ENCODE peak calls at places on chromosomes 3 and 15, in four cellular contexts. One of them, this sample, is unnamed.

GRCh38 chr15:36152961-36153360 is 426.5 kb upstream of the CDIN1 start:
- DNase-seq in Right ventricle myocardium inferior: no peak
- DNase-seq in AG09309: no peak
- DNase-seq in WTC11: no peak
- DNase-seq in this sample: no peak

GRCh38 chr3:20462723-20463122 is 276.7 kb upstream of the SGO1 start:
- DNase-seq in Right ventricle myocardium inferior: no peak
- DNase-seq in AG09309: no peak
- DNase-seq in WTC11: no peak
- DNase-seq in this sample: no peak

GRCh38 chr3:10268930-10269329 is 20.7 kb downstream of the TATDN2 start:
- DNase-seq in Right ventricle myocardium inferior: no peak
- DNase-seq in AG09309: no peak
- DNase-seq in WTC11: no peak
- DNase-seq in this sample: no peak

GRCh38 chr15:60721232-60721576 is 242.3 kb upstream of the ICE2 start:
- DNase-seq in Right ventricle myocardium inferior: no peak
- DNase-seq in AG09309: no peak
- DNase-seq in WTC11: no peak
- DNase-seq in this sample: no peak

GRCh38 chr3:9340450-9341009 is 22.3 kb upstream of the THUMPD3 start:
- DNase-seq in Right ventricle myocardium inferior: no peak
- DNase-seq in AG09309: peak; percentile 52
- DNase-seq in WTC11: no peak
- DNase-seq in this sample: no peak

GRCh38 chr3:88767746-88768145 is 339.7 kb upstream of the EPHA3 start:
- DNase-seq in Right ventricle myocardium inferior: no peak
- DNase-seq in AG09309: no peak
- DNase-seq in WTC11: no peak
- DNase-seq in this sample: no peak

GRCh38 chr15:80820092-80820491 is 40.9 kb downstream of the CEMIP start:
- DNase-seq in Right ventricle myocardium inferior: no peak
- DNase-seq in AG09309: no peak
- DNase-seq in WTC11: no peak
- DNase-seq in this sample: no peak

GRCh38 chr3:47907784-47908183 is 104.8 kb downstream of the DHX30 start:
- DNase-seq in Right ventricle myocardium inferior: no peak
- DNase-seq in AG09309: no peak
- DNase-seq in WTC11: no peak
- DNase-seq in this sample: no peak

GRCh38 chr3:71703796-71704195 is 21.4 kb downstream of the EIF4E3 start:
- DNase-seq in Right ventricle myocardium inferior: no peak
- DNase-seq in AG09309: no peak
- DNase-seq in WTC11: no peak
- DNase-seq in this sample: no peak

GRCh38 chr3:123499316-123499715 is 50.4 kb upstream of the ADCY5 start:
- DNase-seq in Right ventricle myocardium inferior: no peak
- DNase-seq in AG09309: peak; percentile 24
- DNase-seq in WTC11: no peak
- DNase-seq in this sample: no peak

GRCh38 chr15:68413363-68414255 is 18.4 kb downstream of the ITGA11 start:
- DNase-seq in Right ventricle myocardium inferior: no peak
- DNase-seq in AG09309: no peak
- DNase-seq in WTC11: no peak
- DNase-seq in this sample: peak; percentile 10

GRCh38 chr3:157081681-157082210 is 78.2 kb downstream of the CCNL1 start:
- DNase-seq in Right ventricle myocardium inferior: peak; percentile 95
- DNase-seq in AG09309: peak; percentile 88
- DNase-seq in WTC11: peak; percentile 99
- DNase-seq in this sample: peak; percentile 96

GRCh38 chr3:15113884-15114283 is 14.9 kb upstream of the RBSN start:
- DNase-seq in Right ventricle myocardium inferior: no peak
- DNase-seq in AG09309: no peak
- DNase-seq in WTC11: no peak
- DNase-seq in this sample: no peak

GRCh38 chr3:143119974-143120715 is 574 bp downstream of the CHST2 start:
- DNase-seq in Right ventricle myocardium inferior: peak; percentile 66
- DNase-seq in AG09309: no peak
- DNase-seq in WTC11: peak; percentile 57
- DNase-seq in this sample: peak; percentile 47

GRCh38 chr3:46214751-46215352 is 6.7 kb upstream of the CCR1 start:
- DNase-seq in Right ventricle myocardium inferior: no peak
- DNase-seq in AG09309: no peak
- DNase-seq in WTC11: peak; percentile 63
- DNase-seq in this sample: peak; percentile 64

GRCh38 chr15:98420837-98421236 is 227.5 kb upstream of the IGF1R start:
- DNase-seq in Right ventricle myocardium inferior: no peak
- DNase-seq in AG09309: no peak
- DNase-seq in WTC11: no peak
- DNase-seq in this sample: peak; percentile 32

GRCh38 chr3:136988651-136989050 is 30.9 kb downstream of the IL20RB start:
- DNase-seq in Right ventricle myocardium inferior: no peak
- DNase-seq in AG09309: no peak
- DNase-seq in WTC11: no peak
- DNase-seq in this sample: no peak

GRCh38 chr3:195147649-195148121 is 123.3 kb downstream of the XXYLT1 start:
- DNase-seq in Right ventricle myocardium inferior: no peak
- DNase-seq in AG09309: no peak
- DNase-seq in WTC11: no peak
- DNase-seq in this sample: no peak